ENCODE peak calls at places on chromosome 3, in six cellular contexts. One of them, this sample, is unnamed.

GRCh38 chr3:109098245-109098644 is 19.7 kb downstream of the MORC1 start:
- DNase-seq in B cell: no peak
- DNase-seq in CD8-positive, alpha-beta T cell: no peak
- DNase-seq in GM06990: no peak
- DNase-seq in cardiac fibroblast: no peak
- DNase-seq in epithelial cell of esophagus: peak; percentile 52
- DNase-seq in this sample: no peak

GRCh38 chr3:69031635-69032034 is 18.2 kb upstream of the EOGT start:
- DNase-seq in CD8-positive, alpha-beta T cell: no peak
- DNase-seq in cardiac fibroblast: peak; percentile 16
- DNase-seq in GM06990: no peak
- DNase-seq in B cell: no peak
- DNase-seq in epithelial cell of esophagus: no peak
- DNase-seq in this sample: no peak

GRCh38 chr3:74613060-74613459 is 1.4 kb downstream of the CNTN3 start:
- DNase-seq in B cell: no peak
- DNase-seq in CD8-positive, alpha-beta T cell: no peak
- DNase-seq in epithelial cell of esophagus: peak; percentile 14
- DNase-seq in cardiac fibroblast: peak; percentile 19
- DNase-seq in GM06990: no peak
- DNase-seq in this sample: no peak

GRCh38 chr3:158845748-158846350 is 44.0 kb downstream of the MFSD1 start:
- DNase-seq in cardiac fibroblast: peak; percentile 45
- DNase-seq in GM06990: no peak
- DNase-seq in epithelial cell of esophagus: peak; percentile 48
- DNase-seq in B cell: peak; percentile 57
- DNase-seq in CD8-positive, alpha-beta T cell: peak; percentile 28
- DNase-seq in this sample: no peak

GRCh38 chr3:123096701-123097100 is 29.9 kb downstream of the PDIA5 start:
- DNase-seq in cardiac fibroblast: peak; percentile 37
- DNase-seq in epithelial cell of esophagus: no peak
- DNase-seq in B cell: no peak
- DNase-seq in GM06990: no peak
- DNase-seq in CD8-positive, alpha-beta T cell: no peak
- DNase-seq in this sample: no peak

GRCh38 chr3:47409688-47410416 is 29.0 kb downstream of the PTPN23 start:
- DNase-seq in cardiac fibroblast: no peak
- DNase-seq in B cell: peak; percentile 43
- DNase-seq in GM06990: no peak
- DNase-seq in CD8-positive, alpha-beta T cell: no peak
- DNase-seq in epithelial cell of esophagus: no peak
- DNase-seq in this sample: no peak

GRCh38 chr3:109685084-109686079 is 348.0 kb upstream of the DPPA4 start:
- DNase-seq in CD8-positive, alpha-beta T cell: no peak
- DNase-seq in epithelial cell of esophagus: peak; percentile 98
- DNase-seq in B cell: no peak
- DNase-seq in GM06990: no peak
- DNase-seq in cardiac fibroblast: peak; percentile 99
- DNase-seq in this sample: no peak

GRCh38 chr3:150721285-150722130 is 17.8 kb upstream of the ERICH6 start:
- DNase-seq in GM06990: no peak
- DNase-seq in epithelial cell of esophagus: peak; percentile 74
- DNase-seq in cardiac fibroblast: peak; percentile 77
- DNase-seq in CD8-positive, alpha-beta T cell: no peak
- DNase-seq in B cell: peak; percentile 70
- DNase-seq in this sample: no peak

GRCh38 chr3:195030791-195031321 is 240.1 kb downstream of the XXYLT1 start:
- DNase-seq in epithelial cell of esophagus: peak; percentile 94
- DNase-seq in cardiac fibroblast: no peak
- DNase-seq in GM06990: no peak
- DNase-seq in CD8-positive, alpha-beta T cell: no peak
- DNase-seq in B cell: no peak
- DNase-seq in this sample: no peak

GRCh38 chr3:138942861-138943623 is 3.9 kb downstream of the FOXL2 start:
- DNase-seq in cardiac fibroblast: no peak
- DNase-seq in B cell: no peak
- DNase-seq in GM06990: no peak
- DNase-seq in CD8-positive, alpha-beta T cell: no peak
- DNase-seq in epithelial cell of esophagus: no peak
- DNase-seq in this sample: no peak

GRCh38 chr3:57112206-57112605 is 51.7 kb downstream of the SPATA12 start:
- DNase-seq in B cell: no peak
- DNase-seq in epithelial cell of esophagus: no peak
- DNase-seq in CD8-positive, alpha-beta T cell: no peak
- DNase-seq in GM06990: no peak
- DNase-seq in cardiac fibroblast: no peak
- DNase-seq in this sample: no peak
- TF ChIP-seq CTCF in B cell: peak; percentile 24
- TF ChIP-seq CTCF in epithelial cell of esophagus: peak; percentile 3
- TF ChIP-seq CTCF in CD8-positive, alpha-beta T cell: no peak
- TF ChIP-seq CTCF in GM06990: peak; percentile 53
- TF ChIP-seq CTCF in cardiac fibroblast: peak; percentile 36
- TF ChIP-seq CTCF in this sample: peak; percentile 9

GRCh38 chr3:128605091-128606046 is 45.2 kb downstream of the RPN1 start:
- DNase-seq in CD8-positive, alpha-beta T cell: no peak
- DNase-seq in B cell: no peak
- DNase-seq in cardiac fibroblast: no peak
- DNase-seq in GM06990: no peak
- DNase-seq in epithelial cell of esophagus: no peak
- DNase-seq in this sample: no peak
- TF ChIP-seq CTCF in CD8-positive, alpha-beta T cell: no peak
- TF ChIP-seq CTCF in B cell: no peak
- TF ChIP-seq CTCF in cardiac fibroblast: no peak
- TF ChIP-seq CTCF in GM06990: no peak
- TF ChIP-seq CTCF in epithelial cell of esophagus: no peak
- TF ChIP-seq CTCF in this sample: no peak

GRCh38 chr3:187739125-187739560 is 6.1 kb downstream of the BCL6 start:
- DNase-seq in B cell: no peak
- DNase-seq in epithelial cell of esophagus: no peak
- DNase-seq in cardiac fibroblast: no peak
- DNase-seq in GM06990: no peak
- DNase-seq in CD8-positive, alpha-beta T cell: no peak
- DNase-seq in this sample: no peak
- TF ChIP-seq CTCF in B cell: peak; percentile 25
- TF ChIP-seq CTCF in epithelial cell of esophagus: no peak
- TF ChIP-seq CTCF in cardiac fibroblast: no peak
- TF ChIP-seq CTCF in GM06990: no peak
- TF ChIP-seq CTCF in CD8-positive, alpha-beta T cell: no peak
- TF ChIP-seq CTCF in this sample: peak; percentile 1

DNA sequence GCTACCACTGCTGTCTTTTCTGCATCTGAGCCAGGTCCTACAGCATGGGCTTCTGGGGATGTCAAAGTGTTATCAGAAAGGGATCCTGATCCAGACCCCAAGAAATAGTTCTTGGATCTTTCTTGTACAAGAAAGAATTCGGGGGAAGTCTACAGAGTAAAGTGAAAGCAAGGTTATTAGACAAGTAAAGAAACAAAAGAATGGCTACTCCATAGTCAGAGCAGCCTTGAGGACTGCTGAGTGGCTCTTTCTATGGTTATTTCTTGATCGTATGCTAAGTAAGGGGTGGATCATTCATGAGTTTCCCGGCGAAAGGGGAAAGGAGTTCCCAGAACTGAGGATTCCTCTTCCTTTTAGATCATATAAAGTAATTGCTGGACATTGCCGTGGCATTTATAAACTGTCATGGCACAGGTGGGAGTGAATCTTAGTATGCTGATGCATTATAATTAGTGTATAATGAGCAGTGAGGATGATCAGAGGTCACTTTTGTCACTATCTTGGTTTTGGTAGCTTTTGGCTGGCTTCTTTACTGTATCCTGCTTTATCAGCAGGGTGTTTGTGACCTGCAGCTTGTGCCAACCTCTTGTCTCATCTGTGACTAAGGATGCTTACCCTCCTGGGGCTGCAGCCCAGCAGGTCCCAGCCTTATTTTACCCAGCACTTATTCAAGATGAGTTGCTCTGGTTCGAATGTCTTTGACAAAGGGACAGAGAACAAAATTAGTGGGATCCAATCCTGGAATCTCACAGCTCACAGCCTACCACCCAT is 41.1 kb downstream of the CRYGS start:
- DNase-seq in B cell: no peak
- DNase-seq in cardiac fibroblast: no peak
- DNase-seq in GM06990: no peak
- DNase-seq in epithelial cell of esophagus: no peak
- DNase-seq in CD8-positive, alpha-beta T cell: no peak
- DNase-seq in this sample: no peak
- TF ChIP-seq CTCF in B cell: no peak
- TF ChIP-seq CTCF in cardiac fibroblast: no peak
- TF ChIP-seq CTCF in GM06990: no peak
- TF ChIP-seq CTCF in epithelial cell of esophagus: no peak
- TF ChIP-seq CTCF in CD8-positive, alpha-beta T cell: no peak
- TF ChIP-seq CTCF in this sample: no peak

GRCh38 chr3:157135671-157136396 is 24.1 kb downstream of the CCNL1 start:
- DNase-seq in CD8-positive, alpha-beta T cell: no peak
- DNase-seq in GM06990: no peak
- DNase-seq in B cell: no peak
- DNase-seq in cardiac fibroblast: peak; percentile 72
- DNase-seq in epithelial cell of esophagus: peak; percentile 56
- DNase-seq in this sample: no peak
- TF ChIP-seq CTCF in CD8-positive, alpha-beta T cell: no peak
- TF ChIP-seq CTCF in GM06990: no peak
- TF ChIP-seq CTCF in B cell: no peak
- TF ChIP-seq CTCF in cardiac fibroblast: peak; percentile 24
- TF ChIP-seq CTCF in epithelial cell of esophagus: no peak
- TF ChIP-seq CTCF in this sample: no peak

DNA sequence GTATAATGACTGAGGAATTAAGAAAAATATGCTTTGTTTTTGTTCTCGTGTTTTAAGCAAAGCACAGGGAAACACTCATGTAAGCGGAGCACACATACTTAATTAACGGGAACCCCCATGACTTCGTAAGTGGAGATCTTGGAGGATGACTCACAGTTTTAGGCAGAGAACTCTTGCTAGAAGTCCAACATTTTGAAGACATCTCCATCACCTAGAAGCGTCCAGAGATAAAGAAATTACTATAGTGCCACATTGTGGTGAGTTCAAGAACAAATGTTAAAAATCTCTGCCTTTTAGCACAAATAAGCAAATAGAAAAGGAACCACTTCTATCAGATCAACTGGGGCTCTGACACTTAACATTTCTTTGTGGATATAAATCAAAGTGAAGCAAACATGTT is 194.1 kb upstream of the ARHGEF26 start:
- DNase-seq in B cell: no peak
- DNase-seq in CD8-positive, alpha-beta T cell: no peak
- DNase-seq in GM06990: no peak
- DNase-seq in cardiac fibroblast: peak; percentile 75
- DNase-seq in epithelial cell of esophagus: peak; percentile 38
- DNase-seq in this sample: no peak
- TF ChIP-seq CTCF in B cell: no peak
- TF ChIP-seq CTCF in CD8-positive, alpha-beta T cell: no peak
- TF ChIP-seq CTCF in GM06990: no peak
- TF ChIP-seq CTCF in cardiac fibroblast: no peak
- TF ChIP-seq CTCF in epithelial cell of esophagus: no peak
- TF ChIP-seq CTCF in this sample: no peak

This sample was measured in CD14-positive monocyte.